ENCODE peak calls at places on chromosomes 16 and 17, in nine cellular contexts. X, F, W, J, O, K, U, S and H are unnamed samples.

GRCh38 chr17:34367486-34368270 is 4.6 kb upstream of the CCL1 start:
- DNase-seq in F (no peak), X (no peak), K (no peak), S (no peak), W (no peak), J (no peak), O (no peak), U (no peak), H (no peak)

GRCh38 chr16:53812914-53813313 is 109.0 kb downstream of the FTO start:
- DNase-seq in F (no peak), J (no peak), X (no peak), S (no peak), U (no peak), K (no peak), W (no peak), O (no peak), H (no peak)

GRCh38 chr17:1762906-1763829 is 1.3 kb downstream of the SERPINF1 start:
- DNase-seq in S (peak; percentile 43), O (no peak), F (no peak), X (no peak), W (no peak), U (no peak), J (no peak), K (no peak), H (no peak)

GRCh38 chr17:7856840-7857723 is at the start of gene NAA38:
- DNase-seq in J (peak; percentile 94), O (peak; percentile 95), K (peak; percentile 97), W (peak; percentile 97), X (peak; percentile 98), S (peak; percentile 98), F (peak; percentile 92), U (peak; percentile 98), H (peak; percentile 98)

GRCh38 chr17:55444471-55445441 is 23.1 kb upstream of the MMD start:
- DNase-seq in F (no peak), W (no peak), O (no peak), X (no peak), K (no peak), S (no peak), J (no peak), U (no peak), H (no peak)

GRCh38 chr17:15475620-15476354 is 8.4 kb upstream of the CDRT4 start:
- DNase-seq in O (no peak), S (no peak), X (no peak), W (no peak), U (no peak), F (no peak), K (no peak), J (no peak), H (no peak)

GRCh38 chr17:7290685-7291084 is 3.8 kb downstream of the YBX2 start:
- DNase-seq in K (no peak), O (no peak), F (no peak), S (no peak), X (no peak), J (no peak), W (no peak), U (no peak), H (no peak)

GRCh38 chr16:58732545-58733247 is 1.4 kb downstream of the GOT2 start:
- DNase-seq in K (no peak), X (no peak), U (no peak), W (no peak), J (no peak), S (no peak), F (no peak), O (no peak), H (no peak)

GRCh38 chr16:14957576-14958322 is 17.1 kb upstream of the PDXDC1 start:
- DNase-seq in U (no peak), S (no peak), J (no peak), K (no peak), F (peak; percentile 3), O (peak; percentile 83), W (peak; percentile 78), X (no peak), H (peak; percentile 77)

GRCh38 chr16:11835891-11836652 is 15.3 kb downstream of the RSL1D1 start:
- DNase-seq in X (no peak), W (no peak), J (no peak), K (no peak), S (no peak), F (no peak), O (no peak), U (no peak), H (no peak)

GRCh38 chr16:86597880-86598606 is 19.7 kb downstream of the FOXL1 start:
- DNase-seq in K (no peak), J (no peak), F (no peak), W (no peak), O (no peak), U (no peak), X (no peak), S (no peak), H (peak; percentile 83)

GRCh38 chr17:78426293-78426879 is 47.9 kb downstream of the PGS1 start:
- DNase-seq in U (no peak), J (no peak), K (no peak), S (no peak), X (no peak), F (no peak), W (no peak), O (no peak), H (no peak)

GRCh38 chr16:11224894-11225676 is 30.9 kb downstream of the SOCS1 start:
- DNase-seq in W (no peak), S (no peak), J (peak; percentile 59), K (peak; percentile 63), U (no peak), F (peak; percentile 74), X (peak; percentile 87), O (peak; percentile 79), H (no peak)

GRCh38 chr16:62391940-62392339 is 355.7 kb upstream of the CDH8 start:
- DNase-seq in S (no peak), J (no peak), K (no peak), W (no peak), O (peak; percentile 63), F (no peak), X (no peak), U (no peak), H (no peak)

GRCh38 chr16:27475561-27475960 is 73.6 kb downstream of the IL21R start:
- DNase-seq in O (no peak), F (no peak), S (no peak), K (no peak), J (no peak), X (no peak), U (no peak), W (no peak), H (peak; percentile 46)

GRCh38 chr16:15749371-15749770 is 99.3 kb downstream of the NDE1 start:
- DNase-seq in K (no peak), X (no peak), F (no peak), J (no peak), W (no peak), S (no peak), U (no peak), O (no peak), H (no peak)

GRCh38 chr16:20331635-20332034 is 4.3 kb upstream of the GP2 start:
- DNase-seq in W (no peak), K (no peak), S (no peak), X (no peak), U (no peak), J (no peak), O (no peak), F (no peak), H (no peak)

GRCh38 chr16:8818499-8819270 is 21.0 kb downstream of the PMM2 start:
- DNase-seq in W (no peak), X (no peak), S (no peak), F (no peak), J (no peak), K (no peak), O (no peak), U (no peak), H (no peak)

GRCh38 chr17:43216762-43217613 is 5.3 kb downstream of the TMEM106A start:
- DNase-seq in O (no peak), F (no peak), K (no peak), X (no peak), U (no peak), W (no peak), S (no peak), J (no peak), H (no peak)

GRCh38 chr17:13765701-13766100 is 164.0 kb upstream of the HS3ST3A1 start:
- DNase-seq in S (no peak), F (no peak), U (no peak), W (no peak), J (no peak), O (no peak), K (no peak), X (no peak), H (no peak)

GRCh38 chr16:56423584-56424403 is 1.6 kb downstream of the AMFR start:
- DNase-seq in X (no peak), J (no peak), O (no peak), F (no peak), W (no peak), K (no peak), S (no peak), U (no peak), H (no peak)
- H3K4me1 ChIP-seq in X (peaks cover 3% of the 10 kb centered on the region), J (peaks cover 29% of the 10 kb centered on the region), O (no peaks in the 10 kb centered on the region), F (peaks cover 17% of the 10 kb centered on the region), W (peaks cover 23% of the 10 kb centered on the region), K (peaks cover 28% of the 10 kb centered on the region), S (peaks cover 21% of the 10 kb centered on the region), U (peaks cover 6% of the 10 kb centered on the region), H (peaks cover 16% of the 10 kb centered on the region)

GRCh38 chr17:37743875-37744632 is 805 bp downstream of the HNF1B start:
- DNase-seq in O (peak; percentile 83), F (no peak), X (no peak), U (peak; percentile 49), W (peak; percentile 87), S (no peak), K (peak; percentile 72), J (no peak), H (no peak)
- H3K4me3 ChIP-seq in O (peak overlapping the region; percentile 33), F (no peak overlapping the region), X (peak overlapping the region; percentile 26), U (peak overlapping the region; percentile 57), W (peak overlapping the region; percentile 56), S (peak overlapping the region; percentile 43), K (peak overlapping the region; percentile 56), J (no peak overlapping the region), H (no peak overlapping the region)

GRCh38 chr16:46882940-46883307 is 1.2 kb upstream of the GPT2 start:
- DNase-seq in J (no peak), O (no peak), S (no peak), K (no peak), F (no peak), X (no peak), W (no peak), U (no peak), H (no peak)
- H3K27ac ChIP-seq in J (no peak overlapping the region), O (no peak overlapping the region), S (no peak overlapping the region), K (no peak overlapping the region), F (no peak overlapping the region), X (peak overlapping the region; percentile 70), W (peak overlapping the region; percentile 84), U (no peak overlapping the region), H (no peak overlapping the region)

DNA sequence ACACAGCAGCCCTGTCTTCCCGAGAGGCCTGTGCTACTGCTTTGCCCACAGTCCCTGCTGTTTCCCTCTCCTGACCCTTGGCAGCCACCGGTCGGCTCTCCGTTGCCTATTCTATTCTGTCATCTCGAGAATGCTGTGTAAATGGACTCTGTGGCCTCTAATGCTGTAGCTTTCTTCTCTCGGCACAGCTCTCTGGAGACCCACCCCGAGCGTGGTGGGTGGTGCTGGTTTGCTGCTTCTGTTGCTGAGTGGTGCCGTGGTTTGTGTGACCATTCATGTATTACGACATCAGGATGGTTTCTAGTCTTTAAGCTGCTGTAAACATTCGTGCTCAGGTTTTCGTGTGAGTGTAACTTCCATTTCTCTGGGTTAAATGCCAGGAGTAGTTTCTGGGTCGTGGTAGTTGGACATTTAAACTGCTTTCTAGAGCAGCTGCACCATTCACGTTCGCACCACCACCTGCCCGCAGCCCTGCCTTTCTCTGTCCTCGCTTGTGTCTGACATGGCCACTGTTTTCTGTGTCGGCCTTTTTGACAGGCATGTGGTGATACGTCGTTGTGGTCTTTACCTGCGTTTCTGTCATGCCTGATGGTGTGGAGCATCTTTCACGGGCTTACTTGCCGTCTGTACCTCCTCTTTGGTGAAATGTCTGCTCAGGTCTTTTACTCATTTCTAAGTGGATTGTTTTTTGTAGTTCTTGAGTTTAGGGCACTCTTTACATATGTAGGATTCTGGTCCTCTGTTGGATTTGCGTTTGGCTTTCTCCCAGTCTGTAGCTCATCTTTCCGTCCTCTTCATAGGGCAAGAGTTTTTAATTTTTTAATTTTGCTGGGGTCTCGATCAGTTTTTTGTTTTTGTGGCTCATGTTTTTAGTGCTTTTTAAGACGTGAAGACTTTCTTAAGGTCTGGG is 47.7 kb upstream of the ZNF750 start:
- DNase-seq in S (no peak), O (peak; percentile 71), F (no peak), K (no peak), J (no peak), W (peak; percentile 22), X (no peak), U (no peak), H (no peak)
- H3K4me1 ChIP-seq in S (peaks cover 36% of the 10 kb centered on the region), O (peaks cover 29% of the 10 kb centered on the region), F (peaks cover 42% of the 10 kb centered on the region), K (peaks cover 65% of the 10 kb centered on the region), J (peaks cover 39% of the 10 kb centered on the region), W (peaks cover 39% of the 10 kb centered on the region), X (no peaks in the 10 kb centered on the region), U (peaks cover 27% of the 10 kb centered on the region), H (no peaks in the 10 kb centered on the region)